ENCODE peak calls at places on chromosomes 4 and X, in five cellular contexts. I is K562, C is fibroblast of mammary gland, G is psoas muscle, M is endothelial cell. O is an unnamed sample.

GRCh38 chrX:129653985-129654651 is 638 bp downstream of the APLN start:
- DNase-seq in C (no peak), I (no peak), G (no peak), M (no peak), O (peak)

GRCh38 chrX:125131146-125131545 is 188.5 kb upstream of the TEX13C start:
- DNase-seq in C (no peak), I (no peak), M (no peak), G (no peak), O (no peak)

GRCh38 chrX:86148024-86148511 is at the start of gene DACH2:
- DNase-seq in I (peak), M (peak), C (peak), G (peak), O (peak)

GRCh38 chrX:148049441-148049840 is 68.3 kb downstream of the FMR1NB start:
- DNase-seq in I (peak), C (peak), M (peak), G (no peak), O (peak)

GRCh38 chr4:8854866-8855265 is 16.8 kb downstream of the HMX1 start:
- DNase-seq in G (no peak), I (no peak), C (peak), M (no peak), O (no peak)

GRCh38 chrX:31178064-31178768 is 106.4 kb upstream of the FTHL17 start:
- DNase-seq in M (no peak), G (no peak), C (no peak), I (no peak), O (no peak)

GRCh38 chr4:162274354-162274753 is 110.6 kb upstream of the FSTL5 start:
- DNase-seq in G (no peak), C (no peak), M (no peak), I (no peak), O (no peak)

GRCh38 chrX:19344661-19345060 is 934 bp downstream of the PDHA1 start:
- DNase-seq in M (no peak), I (no peak), G (no peak), C (no peak), O (no peak)

GRCh38 chr4:130210871-130211270 is 1114.9 kb downstream of the C4orf33 start:
- DNase-seq in I (no peak), M (no peak), G (no peak), C (peak), O (no peak)

DNA sequence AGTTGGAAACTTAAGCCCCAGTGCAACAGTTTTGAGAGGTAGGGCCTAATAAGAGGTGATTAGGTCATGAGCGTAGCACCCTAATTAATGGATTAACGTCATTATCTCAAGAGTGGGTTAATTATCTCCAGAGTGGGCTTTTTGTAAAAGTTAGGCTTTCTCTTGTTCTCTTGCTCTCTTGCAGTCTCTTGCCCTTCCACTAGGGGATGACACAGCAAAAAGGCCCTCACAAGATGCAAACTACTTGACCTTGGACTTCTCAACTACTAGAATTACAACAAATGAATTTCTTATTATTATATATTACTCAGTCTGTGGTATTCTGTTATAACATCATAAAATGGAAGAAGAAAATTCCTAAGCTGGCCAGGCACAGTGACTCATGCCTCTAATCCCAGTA is 22.1 kb upstream of the NDST3 start:
- DNase-seq in I (no peak), C (no peak), G (no peak), M (no peak), O (no peak)
- TF ChIP-seq CTCF in I (peak), C (peak), G (no peak), M (peak), O (no peak)

DNA sequence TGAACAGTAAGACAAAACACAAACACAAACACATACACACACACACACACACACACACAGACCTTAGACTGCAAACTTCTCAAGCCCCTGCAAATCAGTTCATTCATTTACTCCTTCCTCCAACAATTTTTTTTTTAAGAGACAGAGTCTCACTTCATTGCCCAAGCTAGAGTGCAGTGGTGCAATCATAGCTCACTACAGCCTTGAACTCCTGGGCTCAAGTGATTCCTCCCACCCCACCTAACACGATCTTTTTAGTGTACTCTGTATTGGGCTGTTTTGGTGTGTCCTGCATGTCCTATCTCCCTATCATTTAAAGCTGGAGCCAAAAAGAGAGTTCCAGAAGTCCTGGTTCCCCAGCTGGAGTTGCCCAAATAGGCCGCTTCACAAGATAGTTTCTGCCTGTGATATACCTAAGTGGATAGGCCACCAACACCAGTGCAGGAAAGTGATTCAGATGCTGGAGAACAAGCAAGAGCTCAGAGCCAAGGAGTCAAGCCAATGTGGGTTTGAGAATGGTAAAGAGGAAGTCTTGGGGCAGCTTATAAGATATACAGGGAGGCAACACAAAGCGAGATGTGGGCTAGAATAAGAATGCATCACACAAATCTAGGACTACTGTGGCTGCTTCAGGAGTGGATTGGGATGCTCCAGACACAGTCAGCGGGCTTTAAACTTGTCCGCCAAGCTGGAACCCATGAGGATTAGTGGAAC is 85.4 kb upstream of the RAPGEF2 start:
- DNase-seq in M (no peak), I (no peak), C (no peak), G (no peak), O (no peak)
- TF ChIP-seq CTCF in M (no peak), I (no peak), C (no peak), G (no peak), O (no peak)

GRCh38 chrX:119895843-119896326 is at the start of gene AKAP14:
- DNase-seq in M (no peak), C (no peak), G (no peak), I (no peak), O (no peak)

GRCh38 chrX:119899125-119899524 is 3.4 kb downstream of the AKAP14 start:
- DNase-seq in C (no peak), M (no peak), I (no peak), G (no peak), O (no peak)
- TF ChIP-seq CTCF in C (no peak), M (no peak), I (no peak), G (no peak), O (no peak)

DNA sequence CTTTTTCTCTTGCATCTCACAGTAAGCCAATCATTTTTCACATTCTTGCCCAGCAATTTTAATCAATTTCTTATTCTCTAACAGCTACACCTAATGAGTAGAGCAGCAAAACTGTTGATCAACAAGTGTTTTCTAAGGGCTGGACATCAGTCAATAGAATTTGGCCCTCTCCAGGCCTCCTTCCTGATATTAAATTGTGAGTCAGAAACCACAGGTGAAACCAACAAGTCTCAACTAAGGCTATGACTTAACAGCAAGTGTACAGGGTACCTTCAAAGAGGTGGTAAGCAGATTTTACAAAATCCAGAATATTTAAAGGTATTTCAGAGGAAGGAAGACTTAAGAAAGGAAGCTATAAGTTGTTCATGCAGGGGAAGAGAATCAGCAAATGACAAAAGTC is 156.5 kb upstream of the ARHGAP24 start:
- DNase-seq in C (no peak), M (no peak), I (no peak), G (no peak), O (no peak)
- TF ChIP-seq CTCF in C (no peak), M (no peak), I (no peak), G (no peak), O (no peak)

GRCh38 chr4:168028970-168029610 is 63.2 kb upstream of the ANXA10 start:
- DNase-seq in I (no peak), G (no peak), M (no peak), C (peak), O (no peak)

GRCh38 chr4:168028568-168028967 is 63.8 kb upstream of the ANXA10 start:
- DNase-seq in M (no peak), C (peak), G (no peak), I (no peak), O (no peak)
- TF ChIP-seq CTCF in M (no peak), C (peak), G (peak), I (no peak), O (no peak)